ENCODE peak calls at places on chromosomes 7 and 10, in six cellular contexts. J is pancreas; G is mesendoderm; K is A549; Z is Peyer's patch; I is CD8-positive, alpha-beta T cell. P is an unnamed sample.

GRCh38 chr10:116352125-116352524 is 27.9 kb downstream of the CCDC172 start:
- DNase-seq in J (no peak), G (no peak), K (no peak), Z (no peak), I (no peak), P (no peak)

GRCh38 chr7:86939197-86939814 is 120.1 kb downstream of the ELAPOR2 start:
- DNase-seq in J (peak), G (peak), K (peak), Z (no peak), I (no peak), P (peak)

GRCh38 chr7:1695800-1696454 is 25.9 kb downstream of the ELFN1 start:
- DNase-seq in J (no peak), G (no peak), K (no peak), Z (no peak), I (no peak), P (no peak)

GRCh38 chr7:147775564-147775963 is 815.0 kb upstream of the C7orf33 start:
- DNase-seq in J (no peak), G (peak), K (no peak), Z (no peak), I (no peak), P (no peak)

GRCh38 chr7:47677664-47678063 is 95.8 kb upstream of the TNS3 start:
- DNase-seq in J (no peak), G (no peak), K (no peak), Z (no peak), I (no peak), P (no peak)

GRCh38 chr7:75866497-75867389 is 12.1 kb upstream of the RHBDD2 start:
- DNase-seq in J (peak), G (peak), K (peak), Z (peak), I (no peak), P (peak)

GRCh38 chr10:100827819-100828743 is 82.7 kb downstream of the PAX2 start:
- DNase-seq in J (peak), G (peak), K (peak), Z (no peak), I (no peak), P (no peak)

GRCh38 chr7:135755351-135755753 is 6.7 kb upstream of the FAM180A start:
- DNase-seq in J (no peak), G (no peak), K (no peak), Z (no peak), I (no peak), P (no peak)

GRCh38 chr10:81570878-81571794 is 303.9 kb upstream of the NRG3 start:
- DNase-seq in J (no peak), G (no peak), K (no peak), Z (no peak), I (no peak), P (no peak)

GRCh38 chr10:102945989-102946388 is 27.9 kb downstream of the CNNM2 start:
- DNase-seq in J (no peak), G (no peak), K (no peak), Z (no peak), I (no peak), P (no peak)

GRCh38 chr7:131157530-131158243 is 170.0 kb upstream of the MKLN1 start:
- DNase-seq in J (peak), G (no peak), K (peak), Z (no peak), I (no peak), P (no peak)

GRCh38 chr7:104160375-104160774 is 47.4 kb downstream of the ORC5 start:
- DNase-seq in J (no peak), G (no peak), K (peak), Z (no peak), I (no peak), P (peak)

GRCh38 chr10:76624470-76624869 is 1013.1 kb downstream of the KCNMA1 start:
- DNase-seq in J (no peak), G (no peak), K (no peak), Z (no peak), I (no peak), P (no peak)

GRCh38 chr7:8638076-8638475 is 204.7 kb downstream of the NXPH1 start:
- DNase-seq in J (peak), G (no peak), K (no peak), Z (no peak), I (no peak), P (no peak)

GRCh38 chr7:54565432-54565831 is 23.3 kb downstream of the VSTM2A start:
- DNase-seq in J (no peak), G (no peak), K (no peak), Z (no peak), I (no peak), P (no peak)

GRCh38 chr10:44857363-44858016 is 53.6 kb upstream of the TMEM72 start:
- DNase-seq in J (peak), G (peak), K (peak), Z (no peak), I (no peak), P (peak)

GRCh38 chr7:95811846-95812445 is 39.6 kb downstream of the DYNC1I1 start:
- DNase-seq in J (no peak), G (no peak), K (no peak), Z (no peak), I (no peak), P (no peak)

GRCh38 chr7:91288208-91288824 is 24.1 kb downstream of the FZD1 start:
- DNase-seq in J (peak), G (peak), K (peak), Z (peak), I (no peak), P (no peak)

GRCh38 chr10:117942261-117942660 is 104.5 kb downstream of the RAB11FIP2 start:
- DNase-seq in J (no peak), G (no peak), K (no peak), Z (no peak), I (no peak), P (no peak)

GRCh38 chr7:4119848-4120247 is 562.2 kb upstream of the FOXK1 start:
- DNase-seq in J (no peak), G (no peak), K (no peak), Z (no peak), I (no peak), P (no peak)

GRCh38 chr7:353746-354325 is 63.9 kb downstream of the FOXL3 start:
- DNase-seq in J (no peak), G (no peak), K (no peak), Z (no peak), I (no peak), P (no peak)

GRCh38 chr7:30992414-30992813 is 28.7 kb downstream of the GHRHR start:
- DNase-seq in J (no peak), G (no peak), K (no peak), Z (no peak), I (no peak), P (no peak)

GRCh38 chr7:144391823-144392255 is 11.7 kb downstream of the NOBOX start:
- DNase-seq in J (no peak), G (peak), K (peak), Z (no peak), I (no peak), P (peak)

GRCh38 chr10:115949282-115949844 is 323.6 kb downstream of the GFRA1 start:
- DNase-seq in J (no peak), G (no peak), K (no peak), Z (no peak), I (no peak), P (no peak)

GRCh38 chr10:92290076-92290836 is 622 bp downstream of the CPEB3 start:
- DNase-seq in J (peak), G (peak), K (peak), Z (no peak), I (peak), P (peak)

GRCh38 chr7:88042157-88042556 is 108.1 kb downstream of the ADAM22 start:
- DNase-seq in J (no peak), G (no peak), K (no peak), Z (no peak), I (no peak), P (no peak)

DNA sequence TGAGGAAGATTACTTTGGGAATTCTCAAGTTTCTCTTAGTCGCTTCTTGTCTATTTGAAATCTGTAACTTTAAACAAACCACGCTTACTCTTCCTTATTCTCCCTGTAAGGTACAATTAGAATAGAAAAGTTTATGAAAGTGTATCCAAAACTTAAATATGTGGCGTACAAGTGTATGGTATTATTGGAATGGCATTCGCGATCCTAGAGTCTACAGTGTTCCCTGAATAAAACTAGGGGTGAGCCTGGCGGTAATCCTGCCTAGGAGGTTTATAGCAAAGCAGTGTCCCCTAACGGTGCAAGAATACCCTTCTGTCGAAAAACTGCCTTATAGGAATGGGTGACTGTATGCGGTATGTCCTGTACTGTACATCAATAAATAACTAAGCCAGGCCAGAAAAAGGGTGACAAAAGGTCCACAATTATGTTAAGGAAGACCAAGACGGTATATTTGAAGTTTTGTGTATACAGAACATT is 1.2 kb downstream of the TASOR2 start:
- DNase-seq in J (no peak), G (no peak), K (no peak), Z (no peak), I (no peak), P (no peak)
- H3K27ac ChIP-seq in J (peak), G (no peak), K (peak), Z (peak), I (peak), P (peak)

DNA sequence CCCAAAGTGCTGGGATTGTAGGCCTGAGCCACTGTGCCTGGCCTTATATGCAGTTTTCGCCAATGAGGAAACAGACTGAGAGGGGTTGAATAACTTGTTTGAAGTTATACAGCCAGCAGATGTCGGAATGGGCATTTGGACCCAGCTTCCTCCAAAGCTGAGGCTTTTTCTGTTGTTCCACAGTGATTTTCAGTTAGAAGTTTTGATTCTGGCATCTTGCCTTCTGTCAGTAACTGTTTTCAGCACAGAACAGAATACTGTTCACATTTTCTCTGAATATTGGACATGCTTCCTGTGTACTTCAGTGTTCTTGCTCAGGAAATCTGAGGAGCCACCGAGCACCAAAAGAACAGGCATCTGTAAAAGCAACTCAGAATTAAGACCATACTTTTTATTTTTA is 287.2 kb downstream of the CAMK1D start:
- DNase-seq in J (no peak), G (no peak), K (no peak), Z (no peak), I (no peak), P (no peak)
- H3K27ac ChIP-seq in J (no peak), G (no peak), K (no peak), Z (no peak), I (no peak), P (no peak)

GRCh38 chr7:129616530-129616929 is 5.0 kb downstream of the NRF1 start:
- DNase-seq in J (no peak), G (no peak), K (no peak), Z (no peak), I (no peak), P (no peak)

GRCh38 chr7:129617607-129618006 is 6.1 kb downstream of the NRF1 start:
- DNase-seq in J (no peak), G (no peak), K (no peak), Z (no peak), I (no peak), P (no peak)

GRCh38 chr7:129613016-129613337 is 1.5 kb downstream of the NRF1 start:
- DNase-seq in J (no peak), G (no peak), K (no peak), Z (no peak), I (no peak), P (no peak)

GRCh38 chr7:129615018-129615417 is 3.5 kb downstream of the NRF1 start:
- DNase-seq in J (no peak), G (no peak), K (no peak), Z (no peak), I (no peak), P (no peak)

DNA sequence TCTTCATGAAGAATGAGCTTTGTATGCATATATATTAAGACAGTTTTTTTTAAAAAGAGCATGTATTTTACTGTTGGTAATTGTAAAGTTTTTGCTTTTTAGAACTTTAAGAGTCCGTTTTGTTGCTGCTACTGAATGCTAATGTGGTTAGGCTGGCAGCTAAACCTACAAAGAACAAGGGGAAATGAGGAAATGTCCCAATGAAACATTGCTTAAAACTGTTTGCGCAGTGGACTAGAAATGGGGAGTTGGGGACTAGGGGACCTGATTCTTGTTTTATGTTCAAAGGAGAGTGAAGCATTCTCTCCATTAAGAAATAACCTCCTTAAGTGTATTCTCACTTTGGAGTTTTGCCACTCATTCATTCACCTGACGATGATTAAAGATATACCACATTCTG is 5.7 kb downstream of the NRF1 start:
- DNase-seq in J (no peak), G (no peak), K (no peak), Z (no peak), I (no peak), P (no peak)
- H3K27ac ChIP-seq in J (no peak), G (no peak), K (no peak), Z (no peak), I (no peak), P (no peak)

DNA sequence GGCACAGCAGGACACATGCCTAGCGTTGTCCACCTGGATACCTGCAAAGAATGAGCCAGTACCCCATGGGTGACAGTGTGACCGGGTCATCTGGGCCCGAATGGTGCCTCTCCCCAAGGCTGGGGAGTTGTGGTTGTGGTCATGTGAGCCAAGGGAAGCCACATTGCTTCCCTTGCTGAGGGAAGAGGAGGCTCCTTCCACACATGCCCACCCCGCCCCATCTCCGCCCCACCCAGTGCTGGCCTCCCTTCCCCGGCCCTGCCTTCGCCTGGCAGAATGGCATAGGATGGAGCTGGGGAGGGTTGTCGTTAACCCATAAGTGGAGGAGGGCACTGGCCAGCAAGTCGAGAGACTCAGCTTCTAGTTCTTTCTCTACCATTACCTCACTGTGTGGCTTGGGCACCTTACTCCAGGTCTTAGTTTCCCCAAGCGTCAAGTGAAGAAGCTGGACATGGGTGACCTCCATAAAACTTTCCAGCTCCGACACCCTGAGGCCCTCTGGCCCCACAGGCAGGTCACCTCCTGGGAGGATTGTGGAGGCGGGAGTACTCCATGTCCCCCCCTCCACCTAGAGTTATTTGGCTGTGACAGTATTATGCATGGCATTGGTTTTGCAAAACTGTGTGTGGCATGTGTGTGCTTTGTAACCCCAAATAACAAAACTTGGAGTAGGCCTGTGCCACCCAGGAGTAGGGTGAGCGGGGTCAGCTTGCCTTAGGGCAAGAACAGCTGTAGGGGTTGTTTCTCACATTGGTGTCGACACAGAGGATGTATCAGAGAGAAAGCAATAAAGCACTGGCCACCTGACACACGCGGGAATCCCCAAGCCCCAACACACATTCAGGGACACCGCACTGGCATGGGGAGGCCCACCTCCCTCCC is 90.5 kb upstream of the MACROH2A2 start:
- DNase-seq in J (peak), G (no peak), K (no peak), Z (no peak), I (no peak), P (no peak)
- H3K27ac ChIP-seq in J (no peak), G (no peak), K (no peak), Z (no peak), I (no peak), P (no peak)

DNA sequence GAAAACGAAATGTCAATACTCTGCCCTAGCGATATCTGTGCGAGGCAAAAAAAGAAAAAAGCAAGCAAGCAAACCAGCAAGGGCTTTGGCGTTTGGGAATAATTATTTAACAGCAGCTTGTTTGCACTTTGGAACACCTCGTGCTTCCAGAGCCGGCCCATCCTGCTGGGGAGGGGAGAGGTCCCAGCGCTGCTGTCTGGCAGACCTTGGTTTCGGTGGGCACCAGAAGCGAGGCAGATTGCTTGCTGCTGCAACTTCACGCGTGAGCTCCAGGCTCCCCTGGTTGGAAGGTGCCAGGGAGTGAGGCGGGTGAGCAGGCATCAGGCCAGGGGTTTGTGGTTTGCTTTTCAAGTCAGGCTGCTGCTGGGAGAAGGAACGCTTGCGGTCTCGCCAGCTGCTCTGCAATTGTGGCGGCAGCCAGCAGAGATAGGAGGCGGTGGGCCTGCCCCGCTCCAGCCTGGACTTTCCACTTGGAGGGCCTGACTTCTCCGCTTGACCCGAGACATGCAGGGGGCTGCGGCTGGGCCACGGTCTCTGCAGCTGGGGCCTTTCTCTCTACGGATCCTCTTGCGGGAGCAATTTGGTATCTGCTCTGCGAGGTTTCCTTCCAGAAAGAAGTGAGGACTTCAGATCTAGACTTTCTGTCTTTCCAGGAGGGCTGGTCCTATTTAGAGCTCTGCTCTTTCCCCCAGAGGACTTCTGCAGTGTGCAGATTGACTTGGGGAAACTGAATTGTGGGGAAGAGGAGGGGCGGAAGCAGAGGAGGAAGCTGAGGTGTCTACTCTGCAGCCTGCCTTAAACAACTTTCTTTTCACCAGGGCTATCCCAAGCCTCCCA is 131.4 kb downstream of the PRPF18 start:
- DNase-seq in J (peak), G (no peak), K (no peak), Z (peak), I (peak), P (peak)
- H3K27ac ChIP-seq in J (peak), G (no peak), K (no peak), Z (peak), I (no peak), P (no peak)

GRCh38 chr10:8183241-8183704 is 128.8 kb downstream of the GATA3 start:
- DNase-seq in J (no peak), G (peak), K (no peak), Z (no peak), I (no peak), P (peak)

GRCh38 chr10:8180756-8181155 is 126.3 kb downstream of the GATA3 start:
- DNase-seq in J (no peak), G (no peak), K (no peak), Z (no peak), I (no peak), P (no peak)

GRCh38 chr10:8182841-8183240 is 128.4 kb downstream of the GATA3 start:
- DNase-seq in J (no peak), G (no peak), K (no peak), Z (no peak), I (no peak), P (no peak)

GRCh38 chr10:8180348-8180747 is 125.9 kb downstream of the GATA3 start:
- DNase-seq in J (no peak), G (no peak), K (no peak), Z (no peak), I (no peak), P (no peak)

DNA sequence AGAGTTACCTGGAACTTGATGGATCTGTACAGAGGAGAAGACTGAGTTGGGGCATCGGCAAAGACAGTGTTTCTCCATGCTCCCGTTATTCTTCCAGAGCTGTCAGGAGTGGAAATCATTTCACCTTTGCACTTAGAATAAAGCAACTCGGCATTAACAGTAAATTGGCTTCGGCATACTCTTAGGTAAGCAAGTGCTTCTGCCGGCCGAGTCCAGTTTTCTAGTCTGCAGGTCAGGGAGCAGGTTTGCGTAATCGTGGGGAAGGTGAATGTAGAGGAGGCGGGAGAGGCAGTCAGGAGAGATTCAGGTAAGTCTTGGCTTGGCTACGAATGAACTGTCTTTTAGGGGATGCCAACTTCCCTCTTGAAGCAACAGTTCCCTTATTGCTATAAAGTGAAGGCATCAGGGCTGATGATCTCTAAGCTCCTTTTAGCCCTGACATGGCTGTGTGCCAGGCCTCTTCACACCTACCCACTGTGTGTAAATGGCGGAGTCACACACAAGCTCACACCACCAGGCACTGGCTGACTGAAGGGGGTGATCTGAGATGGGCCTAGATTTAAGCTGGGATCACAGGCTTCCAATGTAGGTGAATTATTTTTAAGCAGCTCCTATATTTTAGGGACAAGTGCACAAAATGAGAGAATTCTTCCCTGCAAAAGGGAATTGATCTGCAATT is 127.1 kb downstream of the GATA3 start:
- DNase-seq in J (no peak), G (peak), K (no peak), Z (no peak), I (no peak), P (no peak)
- H3K27ac ChIP-seq in J (no peak), G (no peak), K (no peak), Z (no peak), I (no peak), P (no peak)

P was measured in CD4-positive, alpha-beta memory T cell.